ENCODE peak calls at places on chromosomes 4 and X, in eight cellular contexts. One of them, this sample, is unnamed.

GRCh38 chrX:48468247-48468671 is 1.8 kb downstream of the SLC38A5 start:
- DNase-seq in colonic mucosa: peak
- DNase-seq in PC-3: no peak
- DNase-seq in HCT116: no peak
- DNase-seq in fibroblast of lung: no peak
- DNase-seq in keratinocyte: no peak
- DNase-seq in astrocyte: no peak
- DNase-seq in mammary epithelial cell: no peak
- DNase-seq in this sample: peak

GRCh38 chrX:56281789-56282188 is 49.6 kb downstream of the KLF8 start:
- DNase-seq in colonic mucosa: no peak
- DNase-seq in PC-3: peak
- DNase-seq in HCT116: peak
- DNase-seq in fibroblast of lung: peak
- DNase-seq in keratinocyte: no peak
- DNase-seq in astrocyte: no peak
- DNase-seq in mammary epithelial cell: peak
- DNase-seq in this sample: peak

GRCh38 chr4:151743894-151744293 is 16.9 kb downstream of the GATB start:
- DNase-seq in colonic mucosa: no peak
- DNase-seq in PC-3: no peak
- DNase-seq in HCT116: no peak
- DNase-seq in fibroblast of lung: no peak
- DNase-seq in keratinocyte: no peak
- DNase-seq in astrocyte: no peak
- DNase-seq in mammary epithelial cell: no peak
- DNase-seq in this sample: no peak

GRCh38 chrX:318739-319578 is at the start of gene GTPBP6:
- DNase-seq in colonic mucosa: peak
- DNase-seq in PC-3: peak
- DNase-seq in HCT116: peak
- DNase-seq in fibroblast of lung: peak
- DNase-seq in keratinocyte: peak
- DNase-seq in astrocyte: peak
- DNase-seq in mammary epithelial cell: peak
- DNase-seq in this sample: peak

GRCh38 chr4:53558981-53559620 is 32.2 kb downstream of the LNX1 start:
- DNase-seq in colonic mucosa: no peak
- DNase-seq in PC-3: peak
- DNase-seq in HCT116: no peak
- DNase-seq in fibroblast of lung: no peak
- DNase-seq in keratinocyte: no peak
- DNase-seq in astrocyte: peak
- DNase-seq in mammary epithelial cell: peak
- DNase-seq in this sample: no peak

GRCh38 chr4:104589264-104589868 is 94.7 kb upstream of the CXXC4 start:
- DNase-seq in colonic mucosa: no peak
- DNase-seq in PC-3: no peak
- DNase-seq in HCT116: no peak
- DNase-seq in fibroblast of lung: peak
- DNase-seq in keratinocyte: no peak
- DNase-seq in astrocyte: no peak
- DNase-seq in mammary epithelial cell: no peak
- DNase-seq in this sample: no peak

GRCh38 chrX:47078129-47079043 is at the start of gene RGN:
- DNase-seq in colonic mucosa: peak
- DNase-seq in PC-3: no peak
- DNase-seq in HCT116: no peak
- DNase-seq in fibroblast of lung: peak
- DNase-seq in keratinocyte: no peak
- DNase-seq in astrocyte: no peak
- DNase-seq in mammary epithelial cell: no peak
- DNase-seq in this sample: no peak

GRCh38 chr4:147003956-147004580 is 58.4 kb upstream of the TTC29 start:
- DNase-seq in colonic mucosa: no peak
- DNase-seq in PC-3: no peak
- DNase-seq in HCT116: no peak
- DNase-seq in fibroblast of lung: no peak
- DNase-seq in keratinocyte: no peak
- DNase-seq in astrocyte: no peak
- DNase-seq in mammary epithelial cell: no peak
- DNase-seq in this sample: no peak

GRCh38 chr4:22500128-22500611 is 15.7 kb downstream of the ADGRA3 start:
- DNase-seq in colonic mucosa: peak
- DNase-seq in PC-3: peak
- DNase-seq in HCT116: no peak
- DNase-seq in fibroblast of lung: no peak
- DNase-seq in keratinocyte: no peak
- DNase-seq in astrocyte: no peak
- DNase-seq in mammary epithelial cell: peak
- DNase-seq in this sample: no peak

GRCh38 chrX:39896951-39897740 is 200.6 kb downstream of the BCOR start:
- DNase-seq in colonic mucosa: no peak
- DNase-seq in PC-3: peak
- DNase-seq in HCT116: no peak
- DNase-seq in fibroblast of lung: peak
- DNase-seq in keratinocyte: peak
- DNase-seq in astrocyte: peak
- DNase-seq in mammary epithelial cell: peak
- DNase-seq in this sample: no peak

GRCh38 chrX:102651242-102651967 is at the start of gene GPRASP1:
- DNase-seq in colonic mucosa: peak
- DNase-seq in PC-3: no peak
- DNase-seq in HCT116: no peak
- DNase-seq in fibroblast of lung: peak
- DNase-seq in keratinocyte: no peak
- DNase-seq in astrocyte: peak
- DNase-seq in mammary epithelial cell: no peak
- DNase-seq in this sample: no peak

GRCh38 chr4:146520894-146521542 is 722 bp downstream of the SLC10A7 start:
- DNase-seq in colonic mucosa: peak
- DNase-seq in PC-3: peak
- DNase-seq in HCT116: no peak
- DNase-seq in fibroblast of lung: peak
- DNase-seq in keratinocyte: no peak
- DNase-seq in astrocyte: peak
- DNase-seq in mammary epithelial cell: peak
- DNase-seq in this sample: peak

GRCh38 chrX:44011505-44011904 is 38.3 kb upstream of the NDP start:
- DNase-seq in colonic mucosa: no peak
- DNase-seq in PC-3: no peak
- DNase-seq in HCT116: no peak
- DNase-seq in fibroblast of lung: no peak
- DNase-seq in keratinocyte: no peak
- DNase-seq in astrocyte: no peak
- DNase-seq in mammary epithelial cell: no peak
- DNase-seq in this sample: no peak

GRCh38 chrX:151722241-151722846 is 6.5 kb downstream of the FATE1 start:
- DNase-seq in colonic mucosa: peak
- DNase-seq in PC-3: no peak
- DNase-seq in HCT116: peak
- DNase-seq in fibroblast of lung: peak
- DNase-seq in keratinocyte: no peak
- DNase-seq in astrocyte: no peak
- DNase-seq in mammary epithelial cell: no peak
- DNase-seq in this sample: no peak

GRCh38 chr4:94758141-94758699 is 465 bp downstream of the BMPR1B start:
- DNase-seq in colonic mucosa: peak
- DNase-seq in PC-3: peak
- DNase-seq in HCT116: no peak
- DNase-seq in fibroblast of lung: no peak
- DNase-seq in keratinocyte: no peak
- DNase-seq in astrocyte: peak
- DNase-seq in mammary epithelial cell: no peak
- DNase-seq in this sample: peak
- H3K9ac ChIP-seq in colonic mucosa: peak
- H3K9ac ChIP-seq in PC-3: peak
- H3K9ac ChIP-seq in HCT116: no peak
- H3K9ac ChIP-seq in fibroblast of lung: no peak
- H3K9ac ChIP-seq in keratinocyte: peak
- H3K9ac ChIP-seq in astrocyte: peak
- H3K9ac ChIP-seq in mammary epithelial cell: peak
- H3K9ac ChIP-seq in this sample: peak

DNA sequence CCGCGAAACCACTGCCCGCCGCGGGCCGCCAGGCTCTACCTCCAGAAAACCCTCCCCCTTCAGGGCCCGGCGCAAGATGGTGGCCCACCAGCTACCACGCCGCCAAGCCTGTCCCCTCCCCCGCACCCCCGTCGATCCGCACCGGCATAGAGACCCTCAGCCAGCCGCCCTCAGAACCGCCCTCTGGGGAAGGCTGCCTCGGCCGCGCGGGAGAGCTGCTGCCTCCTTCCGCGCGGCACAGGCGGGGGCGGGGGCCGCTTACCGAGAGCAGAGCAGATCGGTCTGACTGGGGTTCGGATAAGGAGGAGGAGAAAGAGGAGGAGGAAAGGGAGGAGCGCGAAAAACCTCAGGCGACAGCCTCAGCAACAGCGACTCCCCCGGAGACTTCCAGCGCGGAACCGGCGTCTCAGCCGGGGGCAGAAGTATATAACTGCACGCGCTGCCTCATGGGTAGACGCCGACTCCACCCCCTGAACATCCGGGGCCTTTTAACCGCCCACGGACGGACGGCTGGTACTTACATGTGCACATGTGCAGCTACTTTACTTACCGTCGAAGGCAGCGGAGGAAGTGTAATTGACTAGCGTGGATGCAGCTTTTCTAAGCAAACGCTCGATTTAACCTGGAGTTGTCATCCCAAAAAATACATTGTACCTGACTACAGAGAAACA is at the start of gene ZNF280C:
- DNase-seq in colonic mucosa: peak
- DNase-seq in PC-3: peak
- DNase-seq in HCT116: peak
- DNase-seq in fibroblast of lung: peak
- DNase-seq in keratinocyte: peak
- DNase-seq in astrocyte: peak
- DNase-seq in mammary epithelial cell: peak
- DNase-seq in this sample: peak
- TF ChIP-seq CTCF in colonic mucosa: no peak
- TF ChIP-seq CTCF in PC-3: peak
- TF ChIP-seq CTCF in HCT116: no peak
- TF ChIP-seq CTCF in fibroblast of lung: peak
- TF ChIP-seq CTCF in keratinocyte: peak
- TF ChIP-seq CTCF in astrocyte: no peak
- TF ChIP-seq CTCF in mammary epithelial cell: no peak
- TF ChIP-seq CTCF in this sample: peak

DNA sequence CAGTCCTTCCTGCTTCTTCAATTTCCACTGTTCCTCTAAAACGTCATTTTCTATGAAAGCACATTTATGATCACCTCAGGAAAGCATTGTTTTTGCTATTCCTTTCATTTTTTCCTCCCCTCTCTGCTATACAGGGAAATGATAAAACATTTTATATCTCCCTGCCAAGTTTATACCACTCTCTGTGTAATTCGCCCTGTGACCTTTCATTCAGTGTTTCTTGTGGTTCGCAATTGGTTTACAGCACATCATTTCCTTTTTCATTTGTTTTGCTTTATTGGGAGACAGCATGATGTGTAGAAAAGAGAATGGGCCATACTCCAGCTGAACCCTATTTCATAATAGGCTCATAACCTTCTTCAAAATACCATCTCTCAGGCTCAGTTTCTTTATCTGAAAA is 99.9 kb upstream of the RAPGEF2 start:
- DNase-seq in colonic mucosa: peak
- DNase-seq in PC-3: no peak
- DNase-seq in HCT116: no peak
- DNase-seq in fibroblast of lung: peak
- DNase-seq in keratinocyte: no peak
- DNase-seq in astrocyte: peak
- DNase-seq in mammary epithelial cell: peak
- DNase-seq in this sample: no peak
- H3K9ac ChIP-seq in colonic mucosa: no peak
- H3K9ac ChIP-seq in PC-3: no peak
- H3K9ac ChIP-seq in HCT116: no peak
- H3K9ac ChIP-seq in fibroblast of lung: no peak
- H3K9ac ChIP-seq in keratinocyte: no peak
- H3K9ac ChIP-seq in astrocyte: peak
- H3K9ac ChIP-seq in mammary epithelial cell: no peak
- H3K9ac ChIP-seq in this sample: no peak

GRCh38 chrX:129982300-129983246 is at the start of gene BCORL1:
- DNase-seq in colonic mucosa: peak
- DNase-seq in PC-3: peak
- DNase-seq in HCT116: peak
- DNase-seq in fibroblast of lung: peak
- DNase-seq in keratinocyte: peak
- DNase-seq in astrocyte: peak
- DNase-seq in mammary epithelial cell: peak
- DNase-seq in this sample: peak
- TF ChIP-seq CTCF in colonic mucosa: no peak
- TF ChIP-seq CTCF in PC-3: no peak
- TF ChIP-seq CTCF in HCT116: no peak
- TF ChIP-seq CTCF in fibroblast of lung: no peak
- TF ChIP-seq CTCF in keratinocyte: no peak
- TF ChIP-seq CTCF in astrocyte: no peak
- TF ChIP-seq CTCF in mammary epithelial cell: no peak
- TF ChIP-seq CTCF in this sample: peak

DNA sequence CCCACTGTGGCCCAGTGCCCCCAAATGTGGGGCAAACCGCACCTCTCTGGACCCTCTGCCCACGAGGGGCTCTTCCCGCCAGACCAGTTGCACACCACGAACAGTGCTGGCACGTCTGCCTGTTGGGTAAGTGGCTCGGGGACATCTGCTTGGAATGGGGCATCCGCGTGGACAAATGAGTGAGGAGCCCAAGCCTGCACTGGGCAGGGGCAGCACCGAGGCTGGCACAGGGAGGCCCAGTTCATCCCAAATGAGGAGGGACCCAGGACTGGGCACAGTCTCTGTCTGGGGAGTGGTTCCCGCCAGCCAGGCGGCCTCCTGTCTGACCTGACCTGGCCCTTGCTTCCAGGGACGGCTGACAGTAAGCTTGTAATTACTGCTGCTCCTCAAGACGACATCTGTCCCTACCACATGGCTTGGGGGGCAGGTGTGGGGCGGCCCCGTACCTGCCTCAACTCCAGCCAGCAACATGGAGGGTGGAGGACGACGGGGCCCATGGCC is 3.2 kb downstream of the SPON2 start:
- DNase-seq in colonic mucosa: no peak
- DNase-seq in PC-3: no peak
- DNase-seq in HCT116: no peak
- DNase-seq in fibroblast of lung: no peak
- DNase-seq in keratinocyte: no peak
- DNase-seq in astrocyte: no peak
- DNase-seq in mammary epithelial cell: no peak
- DNase-seq in this sample: no peak
- H3K9ac ChIP-seq in colonic mucosa: no peak
- H3K9ac ChIP-seq in PC-3: no peak
- H3K9ac ChIP-seq in HCT116: no peak
- H3K9ac ChIP-seq in fibroblast of lung: no peak
- H3K9ac ChIP-seq in keratinocyte: no peak
- H3K9ac ChIP-seq in astrocyte: no peak
- H3K9ac ChIP-seq in mammary epithelial cell: no peak
- H3K9ac ChIP-seq in this sample: no peak